ENCODE peak calls at places on chromosomes 1 and 21, in nine cellular contexts. J, C, T, B, L, O, S, E and Z are unnamed samples.

GRCh38 chr1:115530407-115530806 is 111.4 kb upstream of the VANGL1 start:
- DNase-seq in C (no peak), S (no peak), T (no peak), E (no peak), B (peak; percentile 37), O (no peak), J (no peak), L (peak; percentile 71), Z (no peak)

GRCh38 chr1:1893997-1894353 is 3.1 kb upstream of the GNB1 start:
- DNase-seq in J (no peak), L (no peak), O (no peak), E (no peak), T (no peak), S (no peak), B (no peak), C (no peak), Z (no peak)

GRCh38 chr1:44677201-44677520 is 2.6 kb downstream of the ARMH1 start:
- DNase-seq in E (peak; percentile 53), B (no peak), C (no peak), S (no peak), O (no peak), T (no peak), L (peak; percentile 53), J (no peak), Z (peak; percentile 36)

GRCh38 chr1:159207774-159208459 is 3.2 kb downstream of the ACKR1 start:
- DNase-seq in O (no peak), L (no peak), E (no peak), S (no peak), J (no peak), C (no peak), T (no peak), B (no peak), Z (peak; percentile 51)

GRCh38 chr1:49048188-49048587 is 271.5 kb upstream of the BEND5 start:
- DNase-seq in S (no peak), L (no peak), C (no peak), E (no peak), T (no peak), J (no peak), O (no peak), B (no peak), Z (peak; percentile 2)

GRCh38 chr1:4379451-4380175 is 274.8 kb upstream of the AJAP1 start:
- DNase-seq in E (no peak), T (no peak), B (peak; percentile 48), J (no peak), L (no peak), O (no peak), S (no peak), C (no peak), Z (no peak)

GRCh38 chr1:230268371-230269170 is 157.6 kb downstream of the PGBD5 start:
- DNase-seq in E (peak; percentile 89), T (peak; percentile 71), L (peak; percentile 75), C (no peak), B (no peak), O (peak; percentile 60), J (peak; percentile 73), S (no peak), Z (peak; percentile 68)

GRCh38 chr1:56506951-56507437 is 72.4 kb downstream of the PLPP3 start:
- DNase-seq in J (no peak), E (no peak), C (no peak), B (no peak), T (no peak), L (no peak), O (no peak), S (no peak), Z (no peak)

GRCh38 chr21:42664614-42665013 is 11.2 kb downstream of the PDE9A start:
- DNase-seq in S (no peak), O (no peak), E (no peak), C (no peak), B (no peak), T (no peak), J (no peak), L (no peak), Z (no peak)

GRCh38 chr1:58870298-58870676 is 86.4 kb upstream of the JUN start:
- DNase-seq in O (peak; percentile 77), J (peak; percentile 75), T (no peak), C (no peak), E (no peak), B (no peak), L (no peak), S (no peak), Z (no peak)

GRCh38 chr1:5053744-5054143 is 399.3 kb downstream of the AJAP1 start:
- DNase-seq in B (no peak), C (no peak), O (no peak), J (no peak), T (no peak), E (no peak), S (no peak), L (no peak), Z (no peak)

GRCh38 chr1:201422436-201423030 is 1.0 kb upstream of the TNNI1 start:
- DNase-seq in E (no peak), B (no peak), T (no peak), O (no peak), J (no peak), L (no peak), S (no peak), C (no peak), Z (no peak)

GRCh38 chr1:100643430-100644196 is 75.9 kb upstream of the VCAM1 start:
- DNase-seq in T (no peak), B (no peak), O (peak; percentile 17), E (no peak), L (peak; percentile 58), C (no peak), J (peak; percentile 12), S (no peak), Z (no peak)

GRCh38 chr1:109466440-109467300 is at the start of gene SYPL2:
- DNase-seq in T (no peak), L (peak; percentile 12), C (no peak), J (peak; percentile 51), E (no peak), S (peak; percentile 14), O (peak; percentile 83), B (peak; percentile 83), Z (no peak)

GRCh38 chr1:43270421-43271095 is 775 bp downstream of the TMEM125 start:
- DNase-seq in O (peak; percentile 95), B (no peak), E (no peak), S (no peak), J (peak; percentile 92), C (no peak), L (no peak), T (no peak), Z (no peak)

GRCh38 chr1:151058682-151059341 is 610 bp downstream of the CDC42SE1 start:
- DNase-seq in B (no peak), E (no peak), T (no peak), L (peak; percentile 19), O (peak; percentile 85), C (no peak), S (no peak), J (peak; percentile 67), Z (no peak)

GRCh38 chr1:37945743-37946702 is 830 bp downstream of the INPP5B start:
- DNase-seq in S (peak; percentile 61), O (peak; percentile 46), T (peak; percentile 80), J (peak; percentile 47), L (peak; percentile 95), B (peak; percentile 74), C (no peak), E (peak; percentile 43), Z (peak; percentile 86)
- TF ChIP-seq POLR2A in S (no peak), O (no peak), T (peak; percentile 18), J (no peak), L (peak; percentile 51), B (no peak), C (no peak), E (no peak), Z (no peak)

GRCh38 chr21:44873356-44874239 is at the start of gene PTTG1IP:
- DNase-seq in C (peak; percentile 84), L (peak; percentile 94), E (peak; percentile 93), T (peak; percentile 100), J (peak; percentile 99), O (peak; percentile 99), B (peak; percentile 99), S (peak; percentile 96), Z (peak; percentile 98)

GRCh38 chr21:44874497-44875331 is 1.2 kb upstream of the PTTG1IP start:
- DNase-seq in O (peak; percentile 82), C (no peak), J (peak; percentile 57), B (peak; percentile 86), S (peak; percentile 50), E (no peak), T (no peak), L (no peak), Z (peak; percentile 72)

GRCh38 chr21:44876849-44877575 is 3.5 kb upstream of the PTTG1IP start:
- DNase-seq in O (no peak), C (no peak), B (peak; percentile 10), T (no peak), J (no peak), S (no peak), L (no peak), E (no peak), Z (no peak)

GRCh38 chr21:44874240-44874496 is 678 bp upstream of the PTTG1IP start:
- DNase-seq in S (no peak), O (no peak), E (no peak), J (no peak), L (no peak), B (no peak), C (no peak), T (no peak), Z (no peak)

DNA sequence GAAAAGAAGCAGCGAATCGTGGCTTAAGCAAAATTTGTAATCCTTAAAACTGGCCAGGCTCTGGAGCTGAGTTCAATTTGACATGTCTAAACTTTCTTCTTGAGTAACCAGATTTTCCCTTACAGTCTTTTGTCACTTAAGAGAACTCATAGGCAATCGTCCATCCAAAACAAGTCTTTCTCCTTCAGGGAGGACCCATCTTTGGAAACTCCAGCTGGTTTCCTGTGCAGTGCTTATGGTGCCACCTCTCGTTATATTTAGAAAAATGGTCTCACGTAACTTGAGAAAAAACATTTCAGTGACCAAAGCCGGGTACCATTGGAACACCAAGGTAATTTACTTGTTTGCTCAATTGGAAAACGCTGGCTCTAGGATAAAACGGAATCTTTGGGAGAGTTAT is 1.9 kb upstream of the PTTG1IP start:
- DNase-seq in L (peak; percentile 22), J (no peak), T (no peak), E (no peak), S (peak; percentile 22), C (no peak), B (peak; percentile 25), O (no peak), Z (peak; percentile 69)
- TF ChIP-seq POLR2A in L (no peak), J (no peak), T (no peak), E (no peak), S (no peak), C (no peak), B (no peak), O (no peak), Z (no peak)

DNA sequence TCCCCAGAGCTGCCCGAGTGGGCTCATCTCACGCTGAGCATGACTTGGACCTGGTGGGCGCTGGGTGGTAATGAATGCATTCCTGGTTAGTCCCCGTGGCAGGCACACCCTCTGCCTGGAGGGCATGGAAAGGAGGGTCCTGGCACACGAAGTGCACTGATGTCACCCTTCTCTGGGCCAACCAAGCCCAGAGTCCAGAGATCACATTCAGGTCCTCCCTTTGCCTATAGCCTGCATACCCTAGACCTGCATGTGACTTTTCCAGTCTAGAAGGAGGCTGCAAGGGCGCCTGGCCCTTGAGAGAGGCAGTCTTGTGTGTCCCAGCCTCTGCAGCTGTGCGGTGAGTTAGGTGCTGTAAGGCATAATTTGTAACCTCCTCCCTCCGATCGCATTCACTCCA is 22.1 kb downstream of the PADI2 start:
- DNase-seq in L (no peak), E (no peak), C (no peak), J (no peak), B (no peak), T (no peak), S (no peak), O (no peak), Z (no peak)
- TF ChIP-seq POLR2A in L (no peak), E (no peak), C (no peak), J (no peak), B (no peak), T (no peak), S (no peak), O (no peak), Z (no peak)

GRCh38 chr1:39396671-39397070 is 94.8 kb upstream of the BMP8A start:
- DNase-seq in S (no peak), O (no peak), T (no peak), J (no peak), C (no peak), B (no peak), L (no peak), E (no peak), Z (no peak)
- TF ChIP-seq POLR2A in S (no peak), O (no peak), T (no peak), J (no peak), C (no peak), B (no peak), L (no peak), E (no peak), Z (no peak)